ENCODE peak calls at places on chromosomes 3 and 15, in five cellular contexts. U is trophoblast cell, W is IMR-90, Q is mesendoderm, E is neuronal stem cell. J is an unnamed sample.

GRCh38 chr15:83284563-83285283 is at the start of gene BNC1:
- DNase-seq in U (peak), W (no peak), Q (peak), E (no peak), J (peak)

GRCh38 chr3:45507820-45508317 is 86.7 kb upstream of the LIMD1 start:
- DNase-seq in U (peak), W (peak), Q (peak), E (peak), J (peak)

GRCh38 chr3:2770451-2770850 is 339.7 kb downstream of the IL5RA start:
- DNase-seq in U (no peak), W (no peak), Q (peak), E (peak), J (peak)

GRCh38 chr3:13235079-13235478 is 161.8 kb upstream of the IQSEC1 start:
- DNase-seq in U (no peak), W (no peak), Q (no peak), E (no peak), J (no peak)

GRCh38 chr15:76274226-76274625 is 37.0 kb downstream of the ETFA start:
- DNase-seq in U (no peak), W (peak), Q (no peak), E (no peak), J (no peak)

GRCh38 chr15:47824185-47824584 is 106.9 kb downstream of the SEMA6D start:
- DNase-seq in U (peak), W (no peak), Q (no peak), E (no peak), J (no peak)

GRCh38 chr3:72821170-72821781 is 27.0 kb downstream of the SHQ1 start:
- DNase-seq in U (no peak), W (peak), Q (no peak), E (no peak), J (peak)

GRCh38 chr3:40417845-40418543 is 31.0 kb downstream of the ENTPD3 start:
- DNase-seq in U (peak), W (no peak), Q (no peak), E (no peak), J (no peak)

GRCh38 chr3:85525264-85525663 is 566.5 kb downstream of the CADM2 start:
- DNase-seq in U (no peak), W (no peak), Q (no peak), E (no peak), J (no peak)

GRCh38 chr15:77186518-77187095 is 115.7 kb upstream of the TSPAN3 start:
- DNase-seq in U (peak), W (peak), Q (peak), E (no peak), J (peak)

GRCh38 chr15:60350121-60350520 is 47.7 kb downstream of the ANXA2 start:
- DNase-seq in U (no peak), W (no peak), Q (no peak), E (no peak), J (no peak)

GRCh38 chr3:72820405-72820804 is 27.8 kb downstream of the SHQ1 start:
- DNase-seq in U (no peak), W (peak), Q (no peak), E (no peak), J (peak)

GRCh38 chr3:29285356-29286070 is 4.6 kb downstream of the RBMS3 start:
- DNase-seq in U (no peak), W (peak), Q (peak), E (no peak), J (peak)

GRCh38 chr15:59406446-59406845 is 31.5 kb upstream of the FAM81A start:
- DNase-seq in U (no peak), W (no peak), Q (no peak), E (no peak), J (no peak)

GRCh38 chr15:75061272-75061671 is 37.9 kb downstream of the PPCDC start:
- DNase-seq in U (no peak), W (peak), Q (no peak), E (no peak), J (peak)

GRCh38 chr3:122893282-122893681 is 98.4 kb downstream of the SLC49A4 start:
- DNase-seq in U (peak), W (no peak), Q (peak), E (no peak), J (no peak)

GRCh38 chr3:170355738-170356595 is 1.5 kb upstream of the SKIL start:
- DNase-seq in U (peak), W (peak), Q (peak), E (peak), J (peak)

GRCh38 chr15:35548435-35548834 is 2.5 kb upstream of the DPH6 start:
- DNase-seq in U (peak), W (no peak), Q (peak), E (peak), J (no peak)

GRCh38 chr15:53323197-53323596 is 436.3 kb downstream of the WDR72 start:
- DNase-seq in U (peak), W (no peak), Q (peak), E (no peak), J (peak)

GRCh38 chr3:45113625-45114050 is 32.5 kb downstream of the CDCP1 start:
- DNase-seq in U (no peak), W (peak), Q (no peak), E (no peak), J (peak)

GRCh38 chr3:49415931-49416601 is 3.8 kb downstream of the TCTA start:
- DNase-seq in U (peak), W (no peak), Q (no peak), E (no peak), J (no peak)

GRCh38 chr3:170701696-170702678 is 116.1 kb upstream of the SLC7A14 start:
- DNase-seq in U (no peak), W (no peak), Q (no peak), E (no peak), J (no peak)

GRCh38 chr3:4804161-4805058 is 174.8 kb upstream of the BHLHE40 start:
- DNase-seq in U (no peak), W (no peak), Q (no peak), E (no peak), J (no peak)

GRCh38 chr3:140355481-140355880 is 322.4 kb upstream of the TRIM42 start:
- DNase-seq in U (no peak), W (no peak), Q (no peak), E (no peak), J (no peak)

DNA sequence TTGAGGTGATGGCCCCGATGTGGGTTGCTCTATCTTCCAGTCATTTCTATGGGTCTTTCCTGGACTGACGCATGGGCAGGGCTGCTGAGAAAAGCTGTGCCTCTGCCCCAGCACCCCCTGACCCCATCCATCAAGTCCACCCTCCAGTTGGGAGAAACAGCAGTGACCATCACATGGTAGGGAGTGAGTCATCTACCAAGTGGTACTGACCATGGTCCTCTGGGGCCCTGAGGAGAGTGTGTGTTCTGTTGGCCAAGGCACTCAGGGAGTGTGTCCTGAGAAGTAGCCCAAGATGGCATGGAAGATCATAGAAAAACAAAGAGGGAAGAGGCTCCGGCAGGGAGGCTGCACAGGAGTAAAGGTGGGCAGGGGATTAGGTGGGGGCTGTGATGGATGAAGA is 1.6 kb upstream of the DNAH1 start:
- DNase-seq in U (no peak), W (no peak), Q (no peak), E (no peak), J (peak)
- H4K8ac ChIP-seq in U (no peak), W (no peak), Q (no peak), E (no peak), J (no peak)

DNA sequence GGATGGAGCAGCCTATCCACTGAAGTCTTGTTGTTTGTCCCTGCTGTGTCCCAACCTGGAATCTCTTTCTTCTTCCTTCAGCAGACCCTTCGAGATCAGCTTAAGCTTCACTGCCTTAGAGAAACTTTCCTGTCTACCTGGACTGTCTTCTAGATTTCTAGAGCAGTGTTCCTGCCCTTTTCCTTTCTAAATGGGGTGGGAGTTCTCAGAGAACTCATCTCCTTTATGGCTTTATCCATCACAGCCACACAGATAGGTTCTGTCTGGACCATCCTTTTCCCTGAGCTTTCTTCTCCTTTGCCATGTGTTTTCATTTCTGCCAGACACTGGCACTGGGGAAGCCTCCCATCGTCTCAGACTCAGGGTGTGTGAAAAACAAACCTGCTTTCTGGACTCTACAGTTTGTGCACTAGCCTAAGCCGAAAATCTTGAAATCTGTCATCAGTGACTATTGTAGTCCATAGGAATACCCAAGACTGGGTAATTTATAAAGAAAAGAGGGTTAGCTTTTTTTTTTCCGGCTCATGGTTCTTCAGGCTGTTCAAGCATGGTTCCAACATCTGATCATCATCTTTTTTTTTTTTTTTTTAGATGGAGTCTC is 177.5 kb downstream of the PGPEP1L start:
- DNase-seq in U (no peak), W (no peak), Q (no peak), E (no peak), J (no peak)
- H3K4me3 ChIP-seq in U (no peak), W (no peak), Q (no peak), E (no peak), J (no peak)

DNA sequence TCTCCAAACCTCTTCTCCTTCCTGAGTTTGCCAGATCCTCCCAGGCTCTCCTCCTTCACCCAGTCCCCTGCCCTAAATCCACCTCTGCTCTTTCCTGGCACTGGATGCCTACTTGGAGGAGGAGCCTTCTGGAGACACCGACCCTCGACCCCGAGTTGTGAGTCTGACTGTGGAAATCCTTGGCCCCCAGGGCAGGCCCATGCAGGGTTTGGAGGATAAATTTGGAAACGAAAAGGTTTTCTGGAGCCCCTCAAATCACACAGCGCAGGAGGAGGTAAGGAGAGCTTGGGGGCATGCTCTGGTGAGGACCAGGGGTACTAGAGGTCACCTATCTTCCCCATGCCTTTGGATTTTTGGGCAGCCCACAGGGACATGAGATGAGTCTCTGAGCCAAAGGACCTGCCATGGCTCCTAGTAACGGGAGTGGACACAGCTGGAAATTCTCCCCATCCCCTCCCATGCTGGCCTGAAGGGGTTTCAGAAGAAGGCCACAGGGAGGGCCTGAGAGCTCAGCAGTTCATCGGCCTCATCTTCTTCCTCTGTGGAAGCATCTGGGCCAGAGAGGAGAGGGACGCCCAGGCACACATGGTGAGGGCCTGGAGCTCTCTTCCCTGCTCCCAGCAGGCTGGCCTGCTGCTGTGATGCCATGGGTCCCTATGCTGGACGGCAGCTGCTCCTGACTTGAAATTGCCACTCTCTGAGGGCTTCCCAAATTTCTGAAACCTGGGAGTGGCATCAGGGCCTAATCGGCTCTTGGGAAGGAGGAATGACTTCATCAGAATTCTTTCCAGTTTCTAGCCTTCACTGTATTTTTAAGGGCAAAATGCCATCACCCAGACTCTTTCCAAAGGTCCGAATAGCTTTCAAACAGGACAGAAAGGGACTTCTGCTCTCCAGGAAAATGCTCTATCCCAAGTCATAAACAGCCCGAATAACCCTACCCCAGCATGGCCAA is 68.7 kb upstream of the ITGA11 start:
- DNase-seq in U (no peak), W (no peak), Q (no peak), E (no peak), J (no peak)
- H4K8ac ChIP-seq in U (no peak), W (no peak), Q (no peak), E (no peak), J (no peak)

GRCh38 chr3:142026333-142026732 is 123.0 kb downstream of the TFDP2 start:
- DNase-seq in U (no peak), W (no peak), Q (no peak), E (no peak), J (no peak)
- H3K4me3 ChIP-seq in U (no peak), W (no peak), Q (no peak), E (no peak), J (no peak)

GRCh38 chr15:73886717-73887345 is 13.5 kb downstream of the TBC1D21 start:
- DNase-seq in U (no peak), W (no peak), Q (no peak), E (no peak), J (no peak)

GRCh38 chr15:73884159-73884558 is 10.8 kb downstream of the TBC1D21 start:
- DNase-seq in U (no peak), W (no peak), Q (no peak), E (no peak), J (no peak)

GRCh38 chr15:73885954-73886700 is 12.8 kb downstream of the TBC1D21 start:
- DNase-seq in U (no peak), W (no peak), Q (no peak), E (no peak), J (no peak)

GRCh38 chr15:73881539-73882320 is 8.4 kb downstream of the TBC1D21 start:
- DNase-seq in U (no peak), W (no peak), Q (no peak), E (no peak), J (no peak)

DNA sequence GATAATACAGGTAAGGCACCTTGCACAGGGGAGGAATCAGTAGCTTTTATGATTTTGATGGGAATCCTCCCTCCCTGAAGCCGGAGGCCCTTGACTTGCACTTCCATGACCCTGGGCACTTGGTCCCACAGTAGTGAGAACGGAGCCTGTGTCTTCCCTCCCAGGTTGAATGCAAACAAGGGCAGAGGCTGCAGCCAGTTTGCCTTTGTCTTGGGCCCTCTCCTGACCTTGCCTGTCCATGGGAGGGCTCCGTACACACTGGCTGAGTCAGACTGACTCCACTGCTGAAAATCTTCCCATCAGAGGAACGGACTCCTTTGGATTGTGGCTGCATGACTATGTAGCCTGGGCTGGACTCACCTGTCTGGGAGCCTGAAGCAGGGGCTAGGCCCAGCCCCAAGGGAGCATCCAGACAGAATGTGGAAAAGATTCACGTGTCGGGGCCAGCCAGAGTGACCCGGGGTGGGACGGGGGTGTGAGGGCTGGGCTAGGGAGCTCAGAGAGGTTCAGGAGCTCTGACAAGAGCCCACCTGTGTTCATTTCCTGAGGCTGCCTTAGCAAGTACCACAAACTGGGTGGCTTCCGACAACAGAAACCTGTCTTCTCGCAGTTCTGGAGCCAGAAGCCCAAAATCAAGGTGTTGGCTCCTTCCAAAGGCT is 9.5 kb downstream of the TBC1D21 start:
- DNase-seq in U (no peak), W (no peak), Q (no peak), E (no peak), J (no peak)
- H4K8ac ChIP-seq in U (no peak), W (no peak), Q (no peak), E (no peak), J (no peak)

DNA sequence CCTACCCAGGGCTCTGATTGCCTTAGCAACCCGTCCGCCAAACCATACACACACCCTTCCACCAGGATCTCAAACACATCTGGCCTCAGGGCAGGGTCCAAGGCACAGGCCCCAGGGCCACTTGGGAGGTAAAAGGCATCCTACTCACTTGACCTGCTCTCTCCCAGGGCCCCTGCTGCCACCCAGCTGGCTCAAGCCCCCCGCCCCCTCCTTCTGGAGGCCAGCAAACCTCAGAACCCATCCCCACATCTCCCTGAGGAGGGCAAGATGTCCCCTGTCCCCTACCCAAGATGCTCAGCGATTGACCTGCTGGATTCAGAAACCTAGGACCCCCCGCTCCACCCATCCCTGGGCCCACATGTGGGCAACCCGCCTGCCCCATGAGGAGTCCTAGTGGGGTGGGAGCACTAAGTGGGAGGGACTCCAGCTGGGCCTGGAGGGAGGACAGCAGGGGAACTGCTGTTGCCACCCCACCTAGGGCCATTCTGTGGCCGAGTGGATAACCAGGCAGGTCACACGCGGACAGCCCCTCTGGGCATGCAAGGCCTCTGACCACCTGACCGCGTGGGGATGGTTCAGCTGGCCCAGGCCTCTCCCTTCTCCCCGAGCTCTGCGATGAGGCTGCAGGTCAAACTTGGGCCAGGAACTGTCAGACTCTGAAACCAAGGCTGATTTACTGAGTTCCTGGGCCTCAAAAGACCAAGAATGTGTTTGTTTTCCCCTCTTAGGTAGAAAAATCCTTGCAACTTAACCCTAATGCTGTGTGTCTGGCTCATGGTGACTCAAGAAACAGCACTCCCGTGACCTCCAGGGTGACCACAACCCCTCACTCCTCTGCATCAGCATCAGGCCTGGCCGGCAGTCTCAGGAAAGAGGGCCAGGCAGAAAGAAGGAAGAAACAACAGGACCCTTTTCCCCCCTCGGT is 4.2 kb downstream of the MFGE8 start:
- DNase-seq in U (peak), W (peak), Q (no peak), E (no peak), J (peak)
- H3K4me3 ChIP-seq in U (no peak), W (no peak), Q (no peak), E (no peak), J (no peak)

DNA sequence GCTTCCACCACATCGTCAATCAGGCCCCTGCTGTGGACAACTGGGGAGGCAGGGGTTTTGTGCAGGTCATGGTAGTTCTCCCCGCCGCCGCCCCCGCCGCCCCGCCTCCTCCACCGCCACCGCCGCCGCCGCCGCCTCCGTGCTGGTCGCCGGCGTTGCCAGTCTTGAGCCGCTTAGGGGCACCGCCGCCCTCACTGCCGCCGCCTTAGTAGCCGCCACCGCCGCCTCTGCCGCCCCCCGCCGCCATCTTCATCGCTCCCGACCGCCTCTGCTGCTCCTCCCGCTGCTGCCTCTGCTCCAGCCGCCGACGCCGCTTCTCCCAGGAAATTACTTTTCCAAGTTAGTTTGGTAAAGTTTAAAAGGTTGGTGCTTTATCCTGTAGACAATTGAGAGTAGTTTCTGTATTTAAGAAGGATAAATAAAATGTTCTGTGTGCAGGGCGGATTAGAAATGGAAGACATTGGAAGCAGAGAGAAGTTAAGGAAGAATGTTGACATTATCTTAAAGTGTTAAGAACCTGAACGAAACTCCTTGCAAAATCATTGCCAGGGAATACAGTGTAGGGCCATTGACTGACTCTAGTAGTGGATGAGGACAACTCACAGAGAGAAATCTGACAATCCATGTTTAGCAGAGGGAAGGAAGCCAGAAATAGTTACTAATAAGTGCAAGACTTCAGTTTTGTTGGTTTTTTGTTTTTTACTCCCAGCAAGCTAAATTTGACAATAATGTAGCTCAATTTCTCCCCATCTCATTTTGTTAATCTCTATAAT is 53.0 kb upstream of the GOLGA8A start:
- DNase-seq in U (no peak), W (no peak), Q (peak), E (no peak), J (peak)
- H4K8ac ChIP-seq in U (no peak), W (no peak), Q (no peak), E (no peak), J (no peak)

GRCh38 chr3:52108302-52109232 is 45.7 kb downstream of the POC1A start:
- DNase-seq in U (no peak), W (no peak), Q (peak), E (no peak), J (peak)
- H3K4me3 ChIP-seq in U (no peak), W (no peak), Q (no peak), E (peak), J (no peak)

GRCh38 chr3:184249412-184250166 is at the start of gene EEF1AKMT4:
- DNase-seq in U (peak), W (peak), Q (peak), E (peak), J (peak)
- H4K8ac ChIP-seq in U (peak), W (peak), Q (peak), E (no peak), J (peak)